ENCODE peak calls at places on chromosomes 4 and X, in six cellular contexts. One of them, this sample, is unnamed.

GRCh38 chr4:147768113-147768512 is 36.2 kb downstream of the ARHGAP10 start:
- DNase-seq in pons: no peak
- DNase-seq in stimulated activated CD4-positive, alpha-beta T cell treated with anti-CD3 and anti-CD28 coated beads, Interleukin-2, amount 100 ng/mL, for 24 hours: no peak
- DNase-seq in esophagus muscularis mucosa: no peak
- DNase-seq in T-cell: no peak
- DNase-seq in NCI-H2171 treated with DMSO at 0.1 percent for 48 hours: no peak
- DNase-seq in this sample: no peak

GRCh38 chr4:173146456-173146855 is 22.2 kb upstream of the GALNT7 start:
- DNase-seq in NCI-H2171 treated with DMSO at 0.1 percent for 48 hours: no peak
- DNase-seq in stimulated activated CD4-positive, alpha-beta T cell treated with anti-CD3 and anti-CD28 coated beads, Interleukin-2, amount 100 ng/mL, for 24 hours: no peak
- DNase-seq in esophagus muscularis mucosa: no peak
- DNase-seq in T-cell: no peak
- DNase-seq in pons: no peak
- DNase-seq in this sample: no peak

GRCh38 chr4:761739-762138 is 56.1 kb downstream of the PCGF3 start:
- DNase-seq in esophagus muscularis mucosa: no peak
- DNase-seq in pons: no peak
- DNase-seq in NCI-H2171 treated with DMSO at 0.1 percent for 48 hours: no peak
- DNase-seq in T-cell: no peak
- DNase-seq in stimulated activated CD4-positive, alpha-beta T cell treated with anti-CD3 and anti-CD28 coated beads, Interleukin-2, amount 100 ng/mL, for 24 hours: no peak
- DNase-seq in this sample: no peak

GRCh38 chrX:124341361-124342132 is 4.8 kb upstream of the SH2D1A start:
- DNase-seq in T-cell: no peak
- DNase-seq in stimulated activated CD4-positive, alpha-beta T cell treated with anti-CD3 and anti-CD28 coated beads, Interleukin-2, amount 100 ng/mL, for 24 hours: no peak
- DNase-seq in pons: no peak
- DNase-seq in NCI-H2171 treated with DMSO at 0.1 percent for 48 hours: no peak
- DNase-seq in esophagus muscularis mucosa: no peak
- DNase-seq in this sample: no peak

GRCh38 chr4:158209825-158210807 is at the start of gene TMEM144:
- DNase-seq in pons: peak; percentile 95
- DNase-seq in T-cell: peak; percentile 4
- DNase-seq in stimulated activated CD4-positive, alpha-beta T cell treated with anti-CD3 and anti-CD28 coated beads, Interleukin-2, amount 100 ng/mL, for 24 hours: peak; percentile 65
- DNase-seq in NCI-H2171 treated with DMSO at 0.1 percent for 48 hours: no peak
- DNase-seq in esophagus muscularis mucosa: peak; percentile 96
- DNase-seq in this sample: no peak

GRCh38 chrX:41238543-41238942 is 95.4 kb upstream of the DDX3X start:
- DNase-seq in esophagus muscularis mucosa: no peak
- DNase-seq in pons: peak; percentile 18
- DNase-seq in T-cell: no peak
- DNase-seq in stimulated activated CD4-positive, alpha-beta T cell treated with anti-CD3 and anti-CD28 coated beads, Interleukin-2, amount 100 ng/mL, for 24 hours: no peak
- DNase-seq in NCI-H2171 treated with DMSO at 0.1 percent for 48 hours: no peak
- DNase-seq in this sample: no peak

GRCh38 chr4:76699911-76700310 is 198.0 kb downstream of the SOWAHB start:
- DNase-seq in esophagus muscularis mucosa: no peak
- DNase-seq in pons: no peak
- DNase-seq in stimulated activated CD4-positive, alpha-beta T cell treated with anti-CD3 and anti-CD28 coated beads, Interleukin-2, amount 100 ng/mL, for 24 hours: no peak
- DNase-seq in T-cell: no peak
- DNase-seq in NCI-H2171 treated with DMSO at 0.1 percent for 48 hours: no peak
- DNase-seq in this sample: no peak

GRCh38 chrX:38318196-38318595 is 9.1 kb downstream of the RPGR start:
- DNase-seq in pons: no peak
- DNase-seq in T-cell: no peak
- DNase-seq in esophagus muscularis mucosa: no peak
- DNase-seq in stimulated activated CD4-positive, alpha-beta T cell treated with anti-CD3 and anti-CD28 coated beads, Interleukin-2, amount 100 ng/mL, for 24 hours: no peak
- DNase-seq in NCI-H2171 treated with DMSO at 0.1 percent for 48 hours: no peak
- DNase-seq in this sample: no peak

GRCh38 chrX:82161195-82161594 is 959.3 kb downstream of the SH3BGRL start:
- DNase-seq in T-cell: no peak
- DNase-seq in esophagus muscularis mucosa: no peak
- DNase-seq in NCI-H2171 treated with DMSO at 0.1 percent for 48 hours: no peak
- DNase-seq in stimulated activated CD4-positive, alpha-beta T cell treated with anti-CD3 and anti-CD28 coated beads, Interleukin-2, amount 100 ng/mL, for 24 hours: no peak
- DNase-seq in pons: no peak
- DNase-seq in this sample: no peak

GRCh38 chr4:67558493-67558892 is at the start of gene STAP1:
- DNase-seq in NCI-H2171 treated with DMSO at 0.1 percent for 48 hours: no peak
- DNase-seq in pons: peak; percentile 6
- DNase-seq in esophagus muscularis mucosa: no peak
- DNase-seq in stimulated activated CD4-positive, alpha-beta T cell treated with anti-CD3 and anti-CD28 coated beads, Interleukin-2, amount 100 ng/mL, for 24 hours: no peak
- DNase-seq in T-cell: no peak
- DNase-seq in this sample: no peak

This sample was measured in GM12891.